ENCODE peak calls at places on chromosomes 5 and 9, in four cellular contexts. One of them, this sample, is unnamed.

GRCh38 chr9:88308831-88309230 is 79.4 kb upstream of the SPIN1 start:
- DNase-seq in aorta: no peak
- DNase-seq in HEK293T: no peak
- DNase-seq in NCI-H510A treated with DMSO at 0.1 percent for 48 hours: no peak
- DNase-seq in this sample: no peak

GRCh38 chr9:120892177-120892747 is 15.3 kb upstream of the PHF19 start:
- DNase-seq in aorta: no peak
- DNase-seq in HEK293T: no peak
- DNase-seq in NCI-H510A treated with DMSO at 0.1 percent for 48 hours: no peak
- DNase-seq in this sample: no peak

GRCh38 chr5:53331463-53331862 is 149.0 kb upstream of the FST start:
- DNase-seq in aorta: no peak
- DNase-seq in HEK293T: no peak
- DNase-seq in NCI-H510A treated with DMSO at 0.1 percent for 48 hours: no peak
- DNase-seq in this sample: peak

GRCh38 chr9:37284631-37285030 is 137.9 kb upstream of the GRHPR start:
- DNase-seq in aorta: no peak
- DNase-seq in HEK293T: no peak
- DNase-seq in NCI-H510A treated with DMSO at 0.1 percent for 48 hours: no peak
- DNase-seq in this sample: peak

GRCh38 chr9:131082774-131083512 is 13.4 kb upstream of the AIF1L start:
- DNase-seq in aorta: no peak
- DNase-seq in HEK293T: no peak
- DNase-seq in NCI-H510A treated with DMSO at 0.1 percent for 48 hours: no peak
- DNase-seq in this sample: no peak

GRCh38 chr9:15304620-15305019 is 2.4 kb downstream of the TTC39B start:
- DNase-seq in aorta: no peak
- DNase-seq in HEK293T: no peak
- DNase-seq in NCI-H510A treated with DMSO at 0.1 percent for 48 hours: no peak
- DNase-seq in this sample: peak

GRCh38 chr5:143882520-143882919 is 70.6 kb downstream of the HMHB1 start:
- DNase-seq in aorta: no peak
- DNase-seq in HEK293T: no peak
- DNase-seq in NCI-H510A treated with DMSO at 0.1 percent for 48 hours: no peak
- DNase-seq in this sample: no peak

GRCh38 chr9:125337282-125337681 is 75.7 kb downstream of the GAPVD1 start:
- DNase-seq in aorta: no peak
- DNase-seq in HEK293T: no peak
- DNase-seq in NCI-H510A treated with DMSO at 0.1 percent for 48 hours: no peak
- DNase-seq in this sample: no peak

GRCh38 chr5:143782588-143783386 is 29.2 kb upstream of the HMHB1 start:
- DNase-seq in aorta: no peak
- DNase-seq in HEK293T: no peak
- DNase-seq in NCI-H510A treated with DMSO at 0.1 percent for 48 hours: no peak
- DNase-seq in this sample: peak

GRCh38 chr9:15430920-15431844 is 8.5 kb downstream of the SNAPC3 start:
- DNase-seq in aorta: no peak
- DNase-seq in HEK293T: no peak
- DNase-seq in NCI-H510A treated with DMSO at 0.1 percent for 48 hours: no peak
- DNase-seq in this sample: no peak

GRCh38 chr9:89422151-89422918 is 75.6 kb downstream of the SEMA4D start:
- DNase-seq in aorta: no peak
- DNase-seq in HEK293T: no peak
- DNase-seq in NCI-H510A treated with DMSO at 0.1 percent for 48 hours: no peak
- DNase-seq in this sample: no peak